ENCODE peak calls at places on chromosomes 13 and 19, in eight cellular contexts. C, L, A, T, G, K, Y and B are unnamed samples.

GRCh38 chr19:2154587-2155075 is 3.3 kb upstream of the AP3D1 start:
- DNase-seq in K (no peak), L (peak), Y (no peak), A (peak), C (peak), G (no peak), T (peak), B (no peak)

GRCh38 chr13:80161896-80162295 is 179.0 kb downstream of the SPRY2 start:
- DNase-seq in Y (no peak), A (no peak), C (no peak), K (no peak), L (no peak), T (no peak), G (no peak), B (no peak)

GRCh38 chr19:45100797-45101196 is 7.8 kb downstream of the PPP1R37 start:
- DNase-seq in Y (no peak), L (no peak), K (no peak), C (peak), G (no peak), A (no peak), T (peak), B (no peak)

GRCh38 chr13:19838726-19839342 is 24.6 kb downstream of the ZMYM5 start:
- DNase-seq in K (no peak), C (peak), L (no peak), T (peak), Y (no peak), G (no peak), A (no peak), B (peak)

GRCh38 chr13:49058761-49059160 is 83.0 kb downstream of the FNDC3A start:
- DNase-seq in C (no peak), L (no peak), T (no peak), G (no peak), Y (no peak), K (no peak), A (no peak), B (no peak)

GRCh38 chr19:5436101-5436947 is 18.9 kb upstream of the ZNRF4 start:
- DNase-seq in K (no peak), A (peak), L (no peak), G (peak), C (no peak), T (no peak), Y (no peak), B (peak)

GRCh38 chr13:101416181-101417042 is at the start of gene NALCN:
- DNase-seq in L (peak), K (peak), G (peak), T (peak), Y (no peak), C (no peak), A (peak), B (no peak)

GRCh38 chr19:32581704-32582164 is 744 bp downstream of the PDCD5 start:
- DNase-seq in K (no peak), T (peak), G (no peak), L (peak), Y (no peak), A (peak), C (peak), B (no peak)

GRCh38 chr13:65911546-65912193 is 1318.5 kb downstream of the PCDH9 start:
- DNase-seq in C (no peak), L (no peak), Y (no peak), K (no peak), T (no peak), A (no peak), G (no peak), B (no peak)

GRCh38 chr13:60013166-60013565 is 150.6 kb downstream of the DIAPH3 start:
- DNase-seq in K (no peak), C (no peak), G (no peak), Y (no peak), T (no peak), A (no peak), L (no peak), B (no peak)

GRCh38 chr13:36965767-36966166 is 33.4 kb downstream of the ALG5 start:
- DNase-seq in T (peak), C (no peak), A (peak), K (no peak), L (peak), Y (no peak), G (no peak), B (peak)

GRCh38 chr13:39132286-39132685 is 94.0 kb downstream of the NHLRC3 start:
- DNase-seq in T (no peak), C (no peak), L (peak), G (no peak), Y (no peak), A (peak), K (no peak), B (no peak)

GRCh38 chr13:113724780-113725315 is 34.2 kb upstream of the TMEM255B start:
- DNase-seq in Y (peak), G (peak), L (peak), T (peak), C (peak), A (peak), K (peak), B (no peak)

GRCh38 chr19:48881741-48882657 is 9.8 kb downstream of the PPP1R15A start:
- DNase-seq in G (no peak), T (no peak), K (no peak), Y (no peak), A (no peak), C (no peak), L (peak), B (no peak)

GRCh38 chr19:55018216-55018615 is 19.8 kb downstream of the GP6 start:
- DNase-seq in G (no peak), C (no peak), T (no peak), A (no peak), L (no peak), K (no peak), Y (no peak), B (no peak)

GRCh38 chr19:42290523-42291436 is 11.2 kb upstream of the PRR19 start:
- DNase-seq in T (no peak), C (peak), K (no peak), Y (peak), L (no peak), G (peak), A (no peak), B (no peak)

GRCh38 chr19:39479916-39480315 is 722 bp upstream of the TIMM50 start:
- DNase-seq in L (no peak), G (no peak), T (no peak), C (no peak), A (no peak), Y (no peak), K (no peak), B (no peak)

GRCh38 chr19:6011794-6012193 is 33.9 kb upstream of the RANBP3 start:
- DNase-seq in Y (no peak), K (no peak), T (no peak), G (no peak), A (no peak), L (no peak), C (no peak), B (no peak)

GRCh38 chr13:73158851-73159250 is 100.0 kb downstream of the KLF5 start:
- DNase-seq in K (no peak), L (peak), T (peak), C (no peak), Y (no peak), A (no peak), G (no peak), B (no peak)

GRCh38 chr13:23969672-23970071 is 72.4 kb upstream of the C1QTNF9B start:
- DNase-seq in Y (no peak), K (no peak), A (no peak), G (no peak), T (peak), C (no peak), L (no peak), B (no peak)

GRCh38 chr19:48556163-48556562 is 4.2 kb downstream of the SULT2B1 start:
- DNase-seq in G (no peak), A (peak), K (no peak), Y (no peak), L (peak), T (peak), C (peak), B (no peak)

GRCh38 chr13:20873348-20873747 is 29.2 kb downstream of the XPO4 start:
- DNase-seq in L (peak), G (no peak), Y (no peak), A (peak), T (peak), C (no peak), K (no peak), B (no peak)

GRCh38 chr13:29754486-29754806 is 96.0 kb downstream of the UBL3 start:
- DNase-seq in Y (no peak), K (no peak), G (no peak), L (peak), A (no peak), C (no peak), T (peak), B (no peak)

GRCh38 chr19:29771708-29772415 is 39.9 kb upstream of the CCNE1 start:
- DNase-seq in T (peak), A (peak), Y (no peak), C (peak), G (no peak), K (peak), L (peak), B (peak)

GRCh38 chr19:13982773-13983172 is 23.3 kb downstream of the RFX1 start:
- DNase-seq in Y (no peak), C (no peak), K (no peak), L (no peak), A (no peak), T (no peak), G (no peak), B (no peak)

GRCh38 chr19:2083174-2083854 is 12.8 kb downstream of the MOB3A start:
- DNase-seq in A (no peak), L (no peak), T (no peak), K (no peak), Y (peak), G (peak), C (peak), B (no peak)

GRCh38 chr13:29937836-29938235 is 87.4 kb upstream of the UBL3 start:
- DNase-seq in T (no peak), A (no peak), Y (peak), G (no peak), L (no peak), C (no peak), K (no peak), B (no peak)

GRCh38 chr13:48492123-48493075 is 40.5 kb downstream of the RCBTB2 start:
- DNase-seq in T (peak), G (no peak), L (peak), K (no peak), Y (peak), A (no peak), C (peak), B (no peak)

GRCh38 chr13:97648881-97649224 is 214.9 kb downstream of the RAP2A start:
- DNase-seq in A (no peak), G (no peak), T (no peak), Y (no peak), K (no peak), C (no peak), L (no peak), B (no peak)
- TF ChIP-seq CTCF in A (no peak), G (no peak), T (no peak), Y (no peak), K (no peak), C (no peak), L (no peak), B (no peak)

GRCh38 chr13:110012102-110012739 is 225.8 kb upstream of the IRS2 start:
- DNase-seq in Y (no peak), T (peak), K (no peak), G (no peak), C (no peak), A (peak), L (peak), B (peak)
- TF ChIP-seq CTCF in Y (no peak), T (no peak), K (no peak), G (no peak), C (no peak), A (no peak), L (no peak), B (no peak)

GRCh38 chr19:57632987-57633831 is at the start of gene ZNF211:
- DNase-seq in T (peak), K (peak), Y (peak), G (peak), L (peak), C (peak), A (peak), B (peak)
- TF ChIP-seq CTCF in T (no peak), K (no peak), Y (no peak), G (no peak), L (no peak), C (no peak), A (no peak), B (no peak)

DNA sequence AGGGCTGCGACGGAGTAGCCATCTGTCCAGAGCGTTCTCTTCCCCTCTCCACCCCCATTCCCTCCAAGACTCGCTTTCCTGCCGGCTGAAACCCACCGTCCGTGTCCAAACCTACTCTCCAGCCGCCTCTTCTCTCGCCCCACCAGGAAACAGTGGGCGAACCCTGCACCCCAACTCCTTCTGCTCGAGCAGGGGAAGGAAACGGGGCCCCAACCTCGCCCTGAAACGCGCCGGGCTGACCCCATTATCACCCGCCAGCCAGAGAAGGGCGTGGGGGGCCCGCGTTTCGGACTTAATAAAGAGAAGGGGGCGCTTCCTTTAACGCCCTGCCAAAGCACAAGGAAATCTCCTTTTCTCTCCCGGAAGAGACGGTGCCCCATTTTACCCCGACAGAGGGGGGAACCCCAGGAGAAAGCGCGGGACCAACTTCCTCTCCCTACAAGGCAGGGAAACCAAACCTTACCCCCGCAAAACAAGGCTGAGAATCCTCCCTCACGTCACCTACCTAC is 2.4 kb downstream of the ZC3H4 start:
- DNase-seq in T (no peak), G (peak), L (no peak), A (no peak), C (peak), K (no peak), Y (peak), B (no peak)
- TF ChIP-seq CTCF in T (no peak), G (no peak), L (no peak), A (no peak), C (no peak), K (no peak), Y (no peak), B (no peak)

GRCh38 chr13:25980255-25980654 is 71.6 kb downstream of the SHISA2 start:
- DNase-seq in A (no peak), C (no peak), L (peak), Y (no peak), G (no peak), T (peak), K (no peak), B (no peak)
- TF ChIP-seq CTCF in A (no peak), C (no peak), L (peak), Y (no peak), G (no peak), T (peak), K (no peak), B (peak)